ENCODE peak calls at places on chromosomes 13 and 19, in seven cellular contexts. D is ovary, V is A673, H is vagina, T is spleen, E is left ventricle myocardium inferior, I is IMR-90. S is an unnamed sample.
A peak's percentile ranks its signal among the peaks of the same experiment; 100 is the strongest.

GRCh38 chr19:48454150-48454730 is 1.1 kb upstream of the KCNJ14 start:
- DNase-seq in T (no peak), V (no peak), E (no peak), I (no peak), D (peak; percentile 16), H (no peak), S (no peak)

GRCh38 chr19:58543826-58544590 is at the start of gene TRIM28:
- DNase-seq in D (peak; percentile 99), T (peak; percentile 100), I (peak; percentile 99), H (no peak), V (peak; percentile 100), E (peak; percentile 98), S (peak; percentile 98)

GRCh38 chr19:43570174-43570791 is 5.0 kb downstream of the XRCC1 start:
- DNase-seq in H (no peak), V (no peak), T (no peak), E (no peak), I (no peak), D (no peak), S (no peak)

GRCh38 chr19:18399008-18399407 is 1.6 kb upstream of the LRRC25 start:
- DNase-seq in E (no peak), I (peak; percentile 87), T (peak; percentile 86), D (no peak), V (no peak), H (no peak), S (no peak)

GRCh38 chr19:28018499-28018898 is 1194.5 kb downstream of the UQCRFS1 start:
- DNase-seq in I (no peak), T (no peak), E (no peak), D (no peak), H (no peak), V (no peak), S (no peak)

GRCh38 chr13:49248433-49249002 is 793 bp downstream of the CDADC1 start:
- DNase-seq in H (no peak), E (no peak), V (peak; percentile 19), D (no peak), T (no peak), I (peak; percentile 29), S (peak; percentile 69)

GRCh38 chr13:112748947-112749346 is 59.1 kb downstream of the ATP11A start:
- DNase-seq in I (no peak), T (peak; percentile 67), V (no peak), H (no peak), E (peak; percentile 74), D (peak; percentile 55), S (peak; percentile 75)

GRCh38 chr19:45972081-45972943 is 1.4 kb downstream of the NOVA2 start:
- DNase-seq in T (no peak), D (no peak), I (no peak), E (peak; percentile 21), H (no peak), V (no peak), S (no peak)

GRCh38 chr19:19209372-19209771 is 2.4 kb upstream of the NCAN start:
- DNase-seq in H (no peak), D (no peak), E (no peak), I (no peak), T (no peak), V (no peak), S (no peak)

GRCh38 chr13:49315036-49315565 is 67.4 kb downstream of the CDADC1 start:
- DNase-seq in H (no peak), V (no peak), T (no peak), I (peak; percentile 75), E (no peak), D (no peak), S (no peak)

GRCh38 chr19:49390978-49391304 is 2.9 kb downstream of the KASH5 start:
- DNase-seq in D (no peak), V (no peak), E (no peak), T (peak; percentile 81), I (no peak), H (no peak), S (no peak)

GRCh38 chr13:87168390-87168789 is 502.8 kb upstream of the SLITRK5 start:
- DNase-seq in V (no peak), T (no peak), D (no peak), H (no peak), I (no peak), E (no peak), S (no peak)

GRCh38 chr13:44422755-44423643 is 49.4 kb downstream of the SERP2 start:
- DNase-seq in E (no peak), D (no peak), H (no peak), V (no peak), I (no peak), T (peak; percentile 12), S (no peak)

GRCh38 chr13:112859817-112860190 is 109.2 kb upstream of the MCF2L start:
- DNase-seq in V (peak; percentile 68), I (peak; percentile 82), E (no peak), T (peak; percentile 76), D (no peak), H (no peak), S (no peak)

GRCh38 chr13:111216166-111216960 is 101.3 kb downstream of the ARHGEF7 start:
- DNase-seq in I (peak; percentile 27), T (no peak), E (no peak), H (no peak), D (peak; percentile 51), V (peak; percentile 27), S (no peak)

GRCh38 chr19:21321996-21322395 is 7.2 kb downstream of the ZNF708 start:
- DNase-seq in I (no peak), E (no peak), D (no peak), V (no peak), T (no peak), H (no peak), S (no peak)

GRCh38 chr19:48443731-48444128 is 2.1 kb upstream of the GRWD1 start:
- DNase-seq in I (no peak), D (no peak), E (no peak), T (peak; percentile 78), H (no peak), V (no peak), S (no peak)

GRCh38 chr13:109200556-109200955 is 571.1 kb downstream of the MYO16 start:
- DNase-seq in E (no peak), D (no peak), T (no peak), H (no peak), I (peak; percentile 6), V (no peak), S (no peak)

GRCh38 chr13:109199280-109199679 is 569.9 kb downstream of the MYO16 start:
- DNase-seq in V (peak; percentile 33), I (no peak), D (no peak), E (no peak), T (no peak), H (no peak), S (no peak)

GRCh38 chr13:109192306-109192705 is 562.9 kb downstream of the MYO16 start:
- DNase-seq in V (no peak), E (no peak), I (no peak), T (no peak), H (no peak), D (no peak), S (no peak)

GRCh38 chr13:109198585-109198984 is 569.2 kb downstream of the MYO16 start:
- DNase-seq in T (no peak), D (no peak), E (no peak), V (no peak), I (peak; percentile 31), H (no peak), S (no peak)

GRCh38 chr13:109196896-109197295 is 567.5 kb downstream of the MYO16 start:
- DNase-seq in H (no peak), T (no peak), V (peak; percentile 56), I (no peak), E (no peak), D (no peak), S (no peak)
- TF ChIP-seq CTCF in H (no peak), T (no peak), V (peak; percentile 43), I (no peak), E (no peak), D (no peak), S (no peak)

GRCh38 chr19:10518444-10519361 is 1.5 kb upstream of the S1PR5 start:
- DNase-seq in E (no peak), H (no peak), I (no peak), T (no peak), D (no peak), V (no peak), S (no peak)

GRCh38 chr19:10517361-10517759 is at the start of gene S1PR5:
- DNase-seq in V (peak; percentile 24), T (no peak), H (no peak), I (no peak), D (no peak), E (no peak), S (no peak)

GRCh38 chr19:10516064-10516385 is 1.2 kb downstream of the S1PR5 start:
- DNase-seq in H (no peak), I (no peak), D (no peak), E (no peak), T (no peak), V (no peak), S (no peak)

GRCh38 chr19:10517760-10518443 is 655 bp upstream of the S1PR5 start:
- DNase-seq in V (peak; percentile 45), H (no peak), D (no peak), E (no peak), I (peak; percentile 15), T (no peak), S (no peak)

GRCh38 chr19:10516671-10517286 is 468 bp downstream of the S1PR5 start:
- DNase-seq in E (no peak), H (no peak), V (no peak), T (no peak), I (no peak), D (no peak), S (no peak)
- H3K4me1 ChIP-seq in E (peaks cover 36% of the 10 kb centered on the region), H (peaks cover 41% of the 10 kb centered on the region), V (no peaks in the 10 kb centered on the region), T (peaks cover 35% of the 10 kb centered on the region), I (peaks cover 4% of the 10 kb centered on the region), D (peaks cover 3% of the 10 kb centered on the region), S (no peaks in the 10 kb centered on the region)

GRCh38 chr19:30968841-30969399 is 380.3 kb downstream of the TSHZ3 start:
- DNase-seq in I (no peak), E (no peak), D (no peak), H (no peak), V (no peak), T (no peak), S (no peak)

GRCh38 chr19:30969586-30969985 is 379.6 kb downstream of the TSHZ3 start:
- DNase-seq in H (no peak), D (no peak), I (no peak), E (no peak), T (no peak), V (no peak), S (no peak)

DNA sequence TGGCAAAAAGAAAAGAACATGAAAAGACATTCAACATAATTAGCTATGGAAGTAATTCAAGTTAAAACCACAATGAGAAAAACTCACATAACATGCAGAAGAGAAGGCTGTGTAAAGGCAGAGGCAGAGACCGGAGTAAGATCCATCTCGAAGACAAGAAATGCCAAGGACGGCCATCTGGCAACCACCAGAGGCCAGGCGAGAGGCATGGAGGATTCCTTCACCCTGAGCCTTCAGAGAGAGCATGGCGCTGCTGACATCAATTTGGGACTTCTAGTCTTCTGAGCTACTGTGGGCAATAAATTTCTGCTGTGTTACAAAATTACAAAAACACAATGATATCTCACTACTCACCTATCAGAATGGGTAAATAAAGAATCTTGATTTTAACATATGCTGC is 381.0 kb downstream of the TSHZ3 start:
- DNase-seq in V (no peak), E (no peak), H (no peak), I (no peak), D (no peak), T (no peak), S (no peak)
- TF ChIP-seq CTCF in V (no peak), E (no peak), H (no peak), I (peak; percentile 15), D (no peak), T (no peak), S (no peak)

DNA sequence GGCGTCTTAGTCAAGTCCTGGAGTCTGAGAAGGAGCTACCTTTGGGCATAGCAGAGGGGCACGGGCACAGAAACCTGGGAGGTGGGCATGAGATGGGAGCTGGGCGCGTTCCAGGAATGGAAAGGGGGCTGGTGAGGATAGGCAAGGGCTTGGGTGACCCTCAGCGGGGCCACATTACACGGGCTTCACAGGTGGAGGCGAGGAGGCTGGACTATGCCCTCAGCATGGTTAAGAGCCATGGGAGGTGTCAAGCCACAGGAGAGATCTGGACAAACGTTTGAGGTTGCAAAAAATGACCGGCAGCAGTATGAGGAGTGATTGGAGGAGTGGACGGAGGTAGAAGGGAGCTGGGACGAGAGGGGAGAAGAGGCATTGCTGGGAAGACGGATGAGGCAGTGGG is 21.5 kb downstream of the NECTIN2 start:
- DNase-seq in I (no peak), V (no peak), E (no peak), T (no peak), H (no peak), D (no peak), S (no peak)
- H3K4me1 ChIP-seq in I (peaks cover 2% of the 10 kb centered on the region), V (no peaks in the 10 kb centered on the region), E (peaks cover 61% of the 10 kb centered on the region), T (peaks cover 24% of the 10 kb centered on the region), H (peaks cover 8% of the 10 kb centered on the region), D (no peaks in the 10 kb centered on the region), S (no peaks in the 10 kb centered on the region)